ENCODE peak calls at places on chromosomes 3 and 15, in seven cellular contexts. M, J, S, G, N, Z and E are unnamed samples.

GRCh38 chr15:63072023-63072650 is 29.6 kb downstream of the TPM1 start:
- DNase-seq in M (no peak), J (no peak), S (no peak), G (no peak), N (no peak), Z (no peak), E (no peak)

GRCh38 chr3:155444771-155445170 is 151.3 kb upstream of the STRIT1 start:
- DNase-seq in M (no peak), J (no peak), S (no peak), G (no peak), N (no peak), Z (no peak), E (no peak)

GRCh38 chr15:32669870-32670623 is 28.5 kb downstream of the SCG5 start:
- DNase-seq in M (peak), J (peak), S (no peak), G (peak), N (no peak), Z (no peak), E (no peak)

GRCh38 chr3:119376758-119377157 is 82.6 kb downstream of the ARHGAP31 start:
- DNase-seq in M (no peak), J (no peak), S (no peak), G (no peak), N (no peak), Z (no peak), E (no peak)

GRCh38 chr3:172982731-172983364 is 158.2 kb downstream of the SPATA16 start:
- DNase-seq in M (peak), J (no peak), S (no peak), G (no peak), N (no peak), Z (no peak), E (no peak)

GRCh38 chr15:75531041-75531450 is 48.1 kb downstream of the PTPN9 start:
- DNase-seq in M (peak), J (peak), S (no peak), G (peak), N (no peak), Z (no peak), E (no peak)

GRCh38 chr3:196971094-196971698 is 2.6 kb upstream of the PIGZ start:
- DNase-seq in M (no peak), J (no peak), S (no peak), G (no peak), N (no peak), Z (no peak), E (no peak)

GRCh38 chr3:72058493-72059081 is 273.6 kb upstream of the PROK2 start:
- DNase-seq in M (no peak), J (no peak), S (no peak), G (no peak), N (no peak), Z (no peak), E (no peak)

GRCh38 chr3:3800685-3801509 is 1.7 kb downstream of the LRRN1 start:
- DNase-seq in M (peak), J (peak), S (peak), G (no peak), N (no peak), Z (peak), E (peak)